ENCODE peak calls at places on chromosomes 1 and 21, in four cellular contexts. J, V, C and I are unnamed samples.

GRCh38 chr1:182698977-182699672 is 14.7 kb upstream of the RGS8 start:
- DNase-seq in V (no peak), C (no peak), J (no peak), I (no peak)

GRCh38 chr1:232038704-232039103 is 412.1 kb downstream of the DISC1 start:
- DNase-seq in C (no peak), J (no peak), V (no peak), I (no peak)

GRCh38 chr1:185916866-185917265 is 182.7 kb downstream of the HMCN1 start:
- DNase-seq in J (peak; percentile 16), C (no peak), V (no peak), I (no peak)

GRCh38 chr1:219568728-219569127 is 44.2 kb downstream of the ZC3H11B start:
- DNase-seq in V (no peak), J (peak; percentile 41), C (no peak), I (peak; percentile 30)

GRCh38 chr1:33004628-33005027 is 32.1 kb downstream of the AK2 start:
- DNase-seq in V (no peak), J (peak; percentile 42), C (no peak), I (no peak)

GRCh38 chr1:15158506-15159165 is 5.1 kb downstream of the TMEM51 start:
- DNase-seq in C (peak; percentile 83), V (peak; percentile 71), J (peak; percentile 87), I (peak; percentile 97)

GRCh38 chr1:212566522-212567479 is 41.8 kb upstream of the ATF3 start:
- DNase-seq in C (peak; percentile 56), J (peak; percentile 83), V (peak; percentile 78), I (peak; percentile 87)

GRCh38 chr1:27348861-27349783 is 7.3 kb downstream of the SYTL1 start:
- DNase-seq in V (peak; percentile 39), J (peak; percentile 45), C (no peak), I (no peak)

GRCh38 chr1:1684031-1684681 is 8.4 kb downstream of the SLC35E2B start:
- DNase-seq in J (no peak), V (no peak), C (no peak), I (no peak)

GRCh38 chr21:26684866-26685265 is 111.8 kb upstream of the CYYR1 start:
- DNase-seq in C (no peak), J (no peak), V (no peak), I (no peak)

GRCh38 chr1:67171978-67172377 is 5.7 kb downstream of the IL23R start:
- DNase-seq in C (no peak), J (peak; percentile 27), V (no peak), I (no peak)

GRCh38 chr1:87684786-87685185 is 356.1 kb downstream of the LMO4 start:
- DNase-seq in C (no peak), J (peak; percentile 79), V (no peak), I (no peak)

GRCh38 chr1:2151252-2151651 is 43.3 kb downstream of the FAAP20 start:
- DNase-seq in J (no peak), V (no peak), C (no peak), I (peak; percentile 12)

GRCh38 chr1:207002731-207003146 is 29.8 kb downstream of the C1orf116 start:
- DNase-seq in V (peak; percentile 41), C (no peak), J (peak; percentile 72), I (no peak)

GRCh38 chr1:23370744-23371710 is 1.4 kb upstream of the ZNF436 start:
- DNase-seq in C (no peak), J (peak; percentile 62), V (peak; percentile 70), I (no peak)

GRCh38 chr1:173856903-173857302 is 10.9 kb downstream of the GAS5 start:
- DNase-seq in V (no peak), J (no peak), C (no peak), I (no peak)

GRCh38 chr1:9659328-9659727 is 7.8 kb downstream of the PIK3CD start:
- DNase-seq in V (no peak), J (peak; percentile 80), C (peak; percentile 69), I (peak; percentile 50)

GRCh38 chr1:225447649-225448048 is 19.8 kb upstream of the LBR start:
- DNase-seq in C (no peak), J (peak; percentile 60), V (no peak), I (no peak)